ENCODE peak calls at places on chromosomes 4 and X, in nine cellular contexts. I is K562, W is hepatocyte, L is GM23248, K is astrocyte, R is fibroblast of lung, Q is mammary epithelial cell, E is H1, G is MM.1S. B is an unnamed sample.
A peak's percentile ranks its signal among the peaks of the same experiment; 100 is the strongest.

GRCh38 chr4:16721618-16722291 is 176.7 kb downstream of the LDB2 start:
- DNase-seq in R (peak; percentile 91), L (peak; percentile 73), W (peak; percentile 27), K (peak; percentile 87), I (no peak), E (no peak), G (peak; percentile 40), Q (no peak), B (peak; percentile 62)

GRCh38 chr4:122010610-122011009 is 58.8 kb upstream of the TRPC3 start:
- DNase-seq in L (peak; percentile 18), K (peak; percentile 82), G (no peak), R (peak; percentile 69), I (no peak), W (no peak), E (no peak), Q (peak; percentile 16), B (peak; percentile 68)

GRCh38 chr4:87853108-87853507 is 20.3 kb downstream of the MEPE start:
- DNase-seq in E (no peak), K (peak; percentile 23), L (peak; percentile 64), R (peak; percentile 75), G (peak; percentile 50), W (peak; percentile 62), Q (peak; percentile 36), I (no peak), B (peak; percentile 67)

GRCh38 chrX:107537815-107538214 is 88.4 kb downstream of the FRMPD3 start:
- DNase-seq in L (peak; percentile 62), I (peak; percentile 41), Q (peak; percentile 27), K (peak; percentile 16), W (peak; percentile 60), E (peak; percentile 51), R (peak; percentile 57), G (peak; percentile 20), B (peak; percentile 68)

GRCh38 chrX:108122748-108123147 is 31.2 kb downstream of the ATG4A start:
- DNase-seq in Q (peak; percentile 74), K (peak; percentile 72), E (no peak), R (peak; percentile 29), G (no peak), L (peak; percentile 12), W (no peak), I (no peak), B (no peak)

GRCh38 chr4:6986067-6986780 is 56.9 kb upstream of the TADA2B start:
- DNase-seq in W (peak; percentile 57), E (no peak), L (peak; percentile 74), K (peak; percentile 76), G (no peak), R (peak; percentile 73), I (peak; percentile 52), Q (peak; percentile 26), B (peak; percentile 25)

GRCh38 chr4:1824746-1825145 is 31.2 kb downstream of the LETM1 start:
- DNase-seq in Q (no peak), I (no peak), K (no peak), G (no peak), R (no peak), L (no peak), E (no peak), W (no peak), B (no peak)

GRCh38 chr4:16858275-16858752 is 40.1 kb downstream of the LDB2 start:
- DNase-seq in W (no peak), I (no peak), K (peak; percentile 91), G (no peak), L (peak; percentile 32), E (no peak), R (peak; percentile 61), Q (no peak), B (peak; percentile 23)

GRCh38 chr4:71711985-71712348 is 71.9 kb downstream of the GC start:
- DNase-seq in I (no peak), K (peak; percentile 58), W (no peak), G (no peak), E (no peak), L (peak; percentile 20), Q (no peak), R (no peak), B (no peak)

GRCh38 chr4:142959156-142959555 is 113.1 kb upstream of the INPP4B start:
- DNase-seq in Q (peak; percentile 13), I (no peak), K (peak; percentile 17), R (peak; percentile 8), L (no peak), G (no peak), W (no peak), E (no peak), B (no peak)

GRCh38 chr4:115969756-115970155 is 856.3 kb upstream of the NDST4 start:
- DNase-seq in L (no peak), W (no peak), R (no peak), K (no peak), Q (peak; percentile 39), I (no peak), E (no peak), G (no peak), B (no peak)

GRCh38 chr4:76989391-76990061 is 40.0 kb downstream of the SEPTIN11 start:
- DNase-seq in W (no peak), K (no peak), L (no peak), G (no peak), I (no peak), R (no peak), Q (no peak), E (no peak), B (no peak)

GRCh38 chr4:82886145-82886942 is 4.6 kb downstream of the SEC31A start:
- DNase-seq in W (peak; percentile 11), I (no peak), R (no peak), E (no peak), L (peak; percentile 35), G (no peak), Q (peak; percentile 66), K (no peak), B (no peak)

GRCh38 chrX:41599507-41599906 is 89.3 kb upstream of the GPR34 start:
- DNase-seq in K (no peak), G (no peak), E (no peak), W (no peak), L (no peak), R (no peak), Q (no peak), I (no peak), B (no peak)

GRCh38 chr4:80610845-80611244 is 275.3 kb downstream of the CFAP299 start:
- DNase-seq in K (peak; percentile 47), Q (peak; percentile 37), W (peak; percentile 7), G (no peak), R (peak; percentile 73), I (no peak), E (no peak), L (peak; percentile 50), B (no peak)

GRCh38 chr4:30720656-30721352 is 635 bp downstream of the PCDH7 start:
- DNase-seq in R (peak; percentile 69), Q (no peak), W (peak; percentile 52), K (peak; percentile 58), I (no peak), G (no peak), E (peak; percentile 69), L (peak; percentile 53), B (peak; percentile 21)

GRCh38 chr4:6373541-6374410 is 98.6 kb downstream of the PPP2R2C start:
- DNase-seq in I (no peak), K (no peak), L (no peak), W (no peak), G (no peak), E (no peak), R (no peak), Q (no peak), B (no peak)

GRCh38 chrX:80576815-80577533 is 156.7 kb downstream of the TENT5D start:
- DNase-seq in K (no peak), E (no peak), R (no peak), G (no peak), L (no peak), W (no peak), I (no peak), Q (no peak), B (peak; percentile 1)

GRCh38 chrX:100407784-100408642 is 2.1 kb downstream of the PCDH19 start:
- DNase-seq in K (no peak), E (peak; percentile 50), L (no peak), W (no peak), R (no peak), I (no peak), G (no peak), Q (no peak), B (no peak)
- TF ChIP-seq EZH2 in K (no peak), E (peak; percentile 74), L (no peak), W (no peak), R (no peak), I (no peak), G (no peak), Q (peak; percentile 61), B (no peak)

GRCh38 chrX:20506739-20507138 is 240.0 kb upstream of the RPS6KA3 start:
- DNase-seq in E (no peak), W (no peak), L (peak; percentile 47), I (no peak), Q (no peak), K (no peak), G (no peak), R (no peak), B (peak; percentile 22)
- H3K27ac ChIP-seq in E (no peak overlapping the region), W (no peak overlapping the region), L (no peak overlapping the region), I (no peak overlapping the region), Q (no peak overlapping the region), K (no peak overlapping the region), G (no peak overlapping the region), R (no peak overlapping the region), B (no peak overlapping the region)

DNA sequence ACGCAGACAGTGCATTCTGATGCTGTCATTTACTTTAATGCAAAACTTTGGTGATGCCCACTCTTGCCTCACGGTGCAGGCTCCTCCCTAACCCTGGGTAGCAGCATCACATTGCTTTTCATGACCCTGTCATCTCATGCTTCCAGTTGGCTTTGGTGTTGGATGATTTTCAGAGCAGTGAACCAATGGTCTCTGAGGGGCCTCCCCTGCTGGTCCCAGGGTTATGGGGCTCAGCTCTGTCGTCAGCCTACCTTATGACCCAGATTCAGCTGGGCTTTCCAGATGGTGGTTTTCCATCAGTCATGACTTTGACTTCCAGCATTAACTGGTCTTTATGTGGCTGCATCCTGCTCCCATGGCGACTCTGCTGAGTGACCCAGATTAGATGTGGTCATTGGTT is 56.0 kb downstream of the NOP14 start:
- DNase-seq in G (no peak), E (no peak), K (no peak), R (no peak), W (no peak), I (no peak), Q (no peak), L (no peak), B (no peak)
- TF ChIP-seq EZH2 in G (no peak), E (no peak), K (no peak), R (no peak), W (no peak), I (no peak), Q (no peak), L (no peak), B (no peak)

GRCh38 chr4:184795214-184795844 is 30.4 kb downstream of the ACSL1 start:
- DNase-seq in K (no peak), Q (no peak), L (no peak), G (no peak), E (no peak), R (peak; percentile 49), W (no peak), I (no peak), B (no peak)
- H3K27ac ChIP-seq in K (no peak overlapping the region), Q (no peak overlapping the region), L (no peak overlapping the region), G (no peak overlapping the region), E (no peak overlapping the region), R (no peak overlapping the region), W (no peak overlapping the region), I (no peak overlapping the region), B (no peak overlapping the region)